ENCODE peak calls at places on chromosomes 16 and 17, in eight cellular contexts. H, E, I, X, S, K, M and B are unnamed samples.

GRCh38 chr16:57669476-57670162 is 1.5 kb downstream of the ADGRG3 start:
- DNase-seq in M (no peak), S (no peak), K (no peak), X (no peak), H (no peak), I (no peak), E (no peak), B (no peak)

GRCh38 chr16:75042423-75043174 is 43.8 kb downstream of the ZNRF1 start:
- DNase-seq in E (no peak), X (no peak), S (no peak), H (no peak), M (no peak), K (peak; percentile 49), I (no peak), B (no peak)

GRCh38 chr17:81512984-81513668 is 527 bp upstream of the ACTG1 start:
- DNase-seq in S (peak; percentile 82), H (peak; percentile 78), K (peak; percentile 82), I (peak; percentile 87), E (peak; percentile 91), X (peak; percentile 62), M (peak; percentile 56), B (peak; percentile 74)

GRCh38 chr16:66274335-66275110 is 92.0 kb upstream of the CDH5 start:
- DNase-seq in H (no peak), S (peak; percentile 16), M (peak; percentile 52), I (no peak), E (no peak), X (no peak), K (peak; percentile 47), B (no peak)

GRCh38 chr17:45370949-45371413 is 54.2 kb upstream of the MAP3K14 start:
- DNase-seq in X (no peak), S (no peak), I (no peak), H (no peak), K (peak; percentile 36), E (no peak), M (peak; percentile 29), B (no peak)

GRCh38 chr17:47959825-47960655 is 2.4 kb upstream of the PRR15L start:
- DNase-seq in E (no peak), H (no peak), S (no peak), X (no peak), M (no peak), I (no peak), K (no peak), B (no peak)

GRCh38 chr16:60776311-60776710 is 1259.9 kb downstream of the CDH8 start:
- DNase-seq in K (no peak), H (no peak), I (no peak), S (no peak), E (no peak), X (no peak), M (no peak), B (no peak)

GRCh38 chr16:23876256-23876896 is 40.6 kb downstream of the PRKCB start:
- DNase-seq in X (no peak), H (no peak), M (no peak), K (no peak), E (no peak), I (no peak), S (no peak), B (no peak)

GRCh38 chr17:74393323-74393942 is 26.1 kb downstream of the GPR142 start:
- DNase-seq in K (no peak), S (no peak), I (no peak), H (no peak), E (no peak), X (no peak), M (no peak), B (no peak)

GRCh38 chr17:55909776-55910175 is 158.9 kb downstream of the PCTP start:
- DNase-seq in M (no peak), H (no peak), S (no peak), K (no peak), I (no peak), X (no peak), E (no peak), B (no peak)

GRCh38 chr17:68197997-68198930 is 49.6 kb upstream of the AMZ2 start:
- DNase-seq in I (peak; percentile 16), H (no peak), M (peak; percentile 69), K (no peak), E (peak; percentile 77), S (no peak), X (no peak), B (no peak)

GRCh38 chr17:22303865-22304264 is 611.5 kb downstream of the KCNJ18 start:
- DNase-seq in I (no peak), S (no peak), K (no peak), M (no peak), X (no peak), H (no peak), E (no peak), B (no peak)

GRCh38 chr16:12868788-12869187 is 32.6 kb upstream of the SHISA9 start:
- DNase-seq in X (no peak), S (no peak), I (no peak), M (no peak), E (no peak), H (no peak), K (no peak), B (no peak)

GRCh38 chr16:24738895-24739294 is 9.4 kb downstream of the TNRC6A start:
- DNase-seq in I (no peak), S (no peak), X (no peak), E (no peak), H (no peak), M (no peak), K (no peak), B (no peak)

GRCh38 chr16:20774703-20775362 is 11.0 kb downstream of the ACSM3 start:
- DNase-seq in K (peak; percentile 87), S (peak; percentile 36), X (peak; percentile 37), E (peak; percentile 92), M (peak; percentile 83), H (peak; percentile 86), I (peak; percentile 76), B (no peak)

GRCh38 chr16:74607310-74607966 is 524 bp upstream of the GLG1 start:
- DNase-seq in S (no peak), X (no peak), M (no peak), E (no peak), K (no peak), I (no peak), H (no peak), B (no peak)

DNA sequence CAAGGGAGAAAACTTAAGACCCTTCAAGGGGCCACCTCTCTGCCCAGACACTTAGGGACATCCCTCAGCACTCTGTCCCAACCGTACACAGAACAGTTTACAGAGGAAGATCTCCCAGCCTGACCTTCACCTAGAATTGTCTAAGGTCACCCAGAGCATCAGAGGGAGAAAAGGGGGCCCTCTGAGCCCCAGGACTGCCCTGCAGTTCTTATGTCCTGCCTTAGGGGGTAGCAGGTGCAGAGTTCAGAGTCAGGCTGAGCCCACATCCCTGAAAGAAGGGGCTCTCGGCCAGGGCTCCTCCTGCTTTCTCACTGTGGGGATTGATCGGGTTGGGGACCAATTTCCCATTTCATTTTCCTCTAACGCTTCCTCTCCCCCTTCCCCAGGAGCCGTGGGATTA is 15.4 kb downstream of the CA4 start:
- DNase-seq in I (no peak), K (no peak), E (no peak), M (no peak), S (no peak), H (no peak), X (no peak), B (no peak)
- TF ChIP-seq CTCF in I (peak; percentile 6), K (no peak), E (peak; percentile 19), M (no peak), S (no peak), H (no peak), X (no peak), B (no peak)

GRCh38 chr17:42682400-42683384 is at the start of gene CNTNAP1:
- DNase-seq in K (peak; percentile 72), E (peak; percentile 83), X (peak; percentile 53), M (peak; percentile 69), S (peak; percentile 70), H (no peak), I (peak; percentile 89), B (no peak)

GRCh38 chr17:42683407-42684031 is 1.2 kb downstream of the CNTNAP1 start:
- DNase-seq in X (peak; percentile 53), K (no peak), E (peak; percentile 77), H (peak; percentile 71), S (no peak), M (no peak), I (peak; percentile 58), B (no peak)

GRCh38 chr17:42685831-42686230 is 3.5 kb downstream of the CNTNAP1 start:
- DNase-seq in K (no peak), X (no peak), H (no peak), S (no peak), M (no peak), E (no peak), I (no peak), B (no peak)

GRCh38 chr17:42684929-42685556 is 2.7 kb downstream of the CNTNAP1 start:
- DNase-seq in K (no peak), S (no peak), H (no peak), M (no peak), I (no peak), E (no peak), X (no peak), B (no peak)

GRCh38 chr17:42684033-42684625 is 1.8 kb downstream of the CNTNAP1 start:
- DNase-seq in X (no peak), S (no peak), E (no peak), M (no peak), I (no peak), K (no peak), H (no peak), B (no peak)
- TF ChIP-seq CTCF in X (no peak), S (no peak), E (no peak), M (no peak), I (no peak), K (no peak), H (no peak), B (no peak)

DNA sequence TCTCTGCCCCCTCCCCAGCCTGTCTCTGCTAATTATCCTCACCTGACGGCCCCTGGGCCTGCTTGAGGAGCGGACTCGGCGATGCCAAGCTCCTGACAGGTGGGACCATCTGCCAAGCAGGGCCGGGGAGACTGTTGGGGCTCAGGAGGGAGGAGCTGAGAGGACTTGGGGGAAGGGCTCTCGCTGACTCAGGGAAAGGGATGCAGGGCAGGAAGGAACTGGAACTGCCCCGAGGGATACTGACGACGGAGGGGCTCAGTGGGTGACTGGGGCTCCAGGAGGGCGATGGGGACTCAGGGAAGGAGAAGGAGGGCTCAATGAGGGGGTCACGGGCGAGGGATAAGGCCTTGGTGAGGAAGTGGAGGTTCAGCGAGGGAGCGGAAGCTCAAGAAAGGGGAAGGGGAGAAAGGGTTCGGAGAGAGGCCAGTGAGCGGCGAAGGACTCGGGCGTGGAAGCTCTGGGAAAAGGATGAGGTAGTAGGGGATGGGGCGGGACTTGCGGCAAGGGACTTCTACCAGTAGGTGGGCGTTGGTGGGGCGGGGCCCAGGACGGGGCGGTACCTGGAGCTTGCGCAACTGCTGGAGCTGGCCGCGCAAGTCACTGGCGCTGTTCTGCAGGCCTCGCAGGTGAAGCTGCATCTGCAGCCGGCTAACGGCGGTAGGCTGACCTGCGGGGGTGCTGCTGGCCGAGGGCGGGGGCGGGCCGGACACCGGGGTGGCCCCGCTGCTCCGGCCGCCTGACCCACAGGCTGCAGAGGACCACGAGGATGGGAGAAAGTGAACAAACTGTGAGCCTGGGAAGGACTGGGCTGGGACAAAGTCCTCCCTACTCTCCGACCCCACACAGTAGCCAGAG is 46.5 kb downstream of the SRCIN1 start:
- DNase-seq in S (peak; percentile 89), M (peak; percentile 97), E (peak; percentile 97), I (peak; percentile 96), H (peak; percentile 95), X (peak; percentile 76), K (peak; percentile 90), B (peak; percentile 85)
- TF ChIP-seq CTCF in S (peak; percentile 42), M (peak; percentile 9), E (peak; percentile 32), I (peak; percentile 53), H (peak; percentile 19), X (no peak), K (no peak), B (peak; percentile 48)

GRCh38 chr17:59853168-59853918 is 39.4 kb downstream of the TUBD1 start:
- DNase-seq in K (peak; percentile 58), X (no peak), I (peak; percentile 16), H (no peak), E (peak; percentile 94), S (no peak), M (peak; percentile 99), B (peak; percentile 100)
- TF ChIP-seq CTCF in K (peak; percentile 19), X (peak; percentile 38), I (peak; percentile 39), H (peak; percentile 35), E (peak; percentile 70), S (peak; percentile 75), M (peak; percentile 81), B (peak; percentile 97)